ENCODE peak calls at places on chromosomes 5 and 9, in four cellular contexts. W, O, N and C are unnamed samples.

GRCh38 chr9:78791779-78792178 is 494.9 kb downstream of the PSAT1 start:
- DNase-seq in O (no peak), N (no peak), W (no peak), C (no peak)

GRCh38 chr5:2582507-2582906 is 169.0 kb downstream of the IRX2 start:
- DNase-seq in O (no peak), N (no peak), W (no peak), C (no peak)

GRCh38 chr9:105328872-105329728 is 84.6 kb downstream of the SLC44A1 start:
- DNase-seq in W (no peak), N (no peak), O (no peak), C (no peak)

GRCh38 chr9:3879731-3880493 is 354.1 kb upstream of the RFX3 start:
- DNase-seq in O (no peak), N (no peak), W (no peak), C (no peak)

GRCh38 chr9:4359016-4359415 is 59.1 kb upstream of the GLIS3 start:
- DNase-seq in W (no peak), N (no peak), O (no peak), C (no peak)

GRCh38 chr9:110546411-110546871 is 33.1 kb downstream of the SVEP1 start:
- DNase-seq in N (no peak), O (no peak), W (no peak), C (peak)

GRCh38 chr9:125758986-125759811 is 12.0 kb downstream of the PBX3 start:
- DNase-seq in N (no peak), O (no peak), W (peak), C (peak)

GRCh38 chr9:3403315-3403714 is 122.5 kb downstream of the RFX3 start:
- DNase-seq in W (no peak), O (no peak), N (no peak), C (no peak)

GRCh38 chr5:176870110-176870591 is 29.0 kb downstream of the HK3 start:
- DNase-seq in W (peak), O (peak), N (peak), C (peak)

GRCh38 chr5:179264641-179265528 is 80.4 kb downstream of the ADAMTS2 start:
- DNase-seq in O (no peak), W (no peak), N (no peak), C (no peak)

GRCh38 chr5:145072880-145073279 is 762.3 kb downstream of the PRELID2 start:
- DNase-seq in O (peak), N (no peak), W (no peak), C (no peak)

GRCh38 chr9:124735121-124735520 is 36.0 kb downstream of the NR6A1 start:
- DNase-seq in W (peak), N (no peak), O (no peak), C (peak)

GRCh38 chr9:98897745-98898144 is 46.0 kb upstream of the COL15A1 start:
- DNase-seq in O (no peak), N (no peak), W (no peak), C (peak)

GRCh38 chr9:37262410-37262809 is 142.0 kb downstream of the ZCCHC7 start:
- DNase-seq in N (no peak), O (no peak), W (peak), C (no peak)

GRCh38 chr5:126846344-126846743 is 69.4 kb downstream of the LMNB1 start:
- DNase-seq in W (no peak), O (no peak), N (no peak), C (no peak)

GRCh38 chr5:143714629-143715028 is 97.3 kb upstream of the HMHB1 start:
- DNase-seq in W (peak), O (no peak), N (no peak), C (peak)

GRCh38 chr9:122453677-122454135 is 24.0 kb downstream of the OR1J1 start:
- DNase-seq in O (no peak), N (no peak), W (no peak), C (no peak)

GRCh38 chr5:179326176-179326997 is 18.9 kb downstream of the ADAMTS2 start:
- DNase-seq in N (no peak), W (peak), O (no peak), C (no peak)

GRCh38 chr9:132694144-132694543 is 23.9 kb downstream of the GTF3C4 start:
- DNase-seq in O (no peak), W (no peak), N (no peak), C (peak)

GRCh38 chr5:174596429-174596828 is 128.0 kb upstream of the MSX2 start:
- DNase-seq in O (no peak), N (no peak), W (peak), C (no peak)

GRCh38 chr5:177536386-177536785 is 18.0 kb downstream of the FAM193B start:
- DNase-seq in O (no peak), N (no peak), W (no peak), C (no peak)

GRCh38 chr9:21831841-21832509 is 29.5 kb downstream of the MTAP start:
- DNase-seq in N (no peak), O (no peak), W (peak), C (peak)

GRCh38 chr9:133487331-133487725 is 8.4 kb upstream of the SLC2A6 start:
- DNase-seq in W (no peak), N (no peak), O (no peak), C (no peak)

GRCh38 chr9:130658893-130659698 is 5.3 kb upstream of the PRDM12 start:
- DNase-seq in N (no peak), W (no peak), O (no peak), C (no peak)

GRCh38 chr9:97934321-97935115 is 3.5 kb downstream of the HEMGN start:
- DNase-seq in O (no peak), N (no peak), W (no peak), C (no peak)

GRCh38 chr5:170297589-170298462 is at the start of gene LCP2:
- DNase-seq in N (no peak), O (no peak), W (no peak), C (no peak)

GRCh38 chr9:120348951-120349429 is 231.0 kb downstream of the CDK5RAP2 start:
- DNase-seq in W (peak), O (peak), N (peak), C (peak)

GRCh38 chr9:132079391-132080071 is at the start of gene MED27:
- DNase-seq in N (peak), O (peak), W (peak), C (peak)

GRCh38 chr5:106262395-106262794 is 1408.3 kb downstream of the EFNA5 start:
- DNase-seq in N (no peak), O (no peak), W (no peak), C (no peak)

GRCh38 chr5:174520420-174521396 is 203.7 kb upstream of the MSX2 start:
- DNase-seq in O (peak), W (no peak), N (peak), C (peak)

GRCh38 chr5:71596169-71596568 is 9.0 kb downstream of the MCCC2 start:
- DNase-seq in N (no peak), W (no peak), O (no peak), C (peak)

GRCh38 chr5:134365604-134366003 is 1.4 kb downstream of the CDKL3 start:
- DNase-seq in O (no peak), N (no peak), W (no peak), C (no peak)

GRCh38 chr5:134371834-134372340 is 518 bp downstream of the UBE2B start:
- DNase-seq in O (peak), N (peak), W (peak), C (peak)

GRCh38 chr5:134370871-134371833 is at the start of gene UBE2B:
- DNase-seq in N (peak), W (peak), O (peak), C (peak)

GRCh38 chr5:134374234-134374633 is 2.9 kb downstream of the UBE2B start:
- DNase-seq in W (peak), N (no peak), O (no peak), C (no peak)

DNA sequence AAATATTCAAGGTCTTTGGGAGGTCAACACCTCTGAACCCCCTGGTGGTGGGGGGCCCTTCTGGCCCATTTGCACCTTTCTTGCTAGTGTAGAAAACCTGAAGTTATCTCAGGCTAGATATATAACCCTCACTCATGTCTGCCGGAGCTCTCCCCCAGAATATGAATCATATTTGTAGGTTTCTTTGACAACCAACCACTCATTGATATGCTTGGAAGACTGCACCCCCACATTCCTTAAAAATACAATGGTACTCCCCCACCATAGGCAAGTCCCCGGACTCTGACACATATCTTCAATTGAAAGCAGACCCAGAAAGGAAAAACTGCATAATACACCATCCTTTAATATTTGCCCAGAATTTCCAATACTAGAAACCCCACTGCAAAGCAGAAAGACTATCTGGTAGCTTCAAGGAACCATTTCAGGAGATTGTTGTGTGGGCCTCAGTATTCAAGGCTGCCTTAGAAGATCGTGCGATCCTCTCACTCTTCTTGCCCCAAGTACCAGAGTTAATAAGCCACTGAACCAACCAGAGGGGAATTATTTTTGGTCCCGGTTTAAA is 981 bp upstream of the UBE2B start:
- DNase-seq in N (no peak), W (no peak), O (no peak), C (no peak)
- H2BK12ac ChIP-seq in N (peak), W (no peak), O (no peak), C (no peak)

GRCh38 chr5:94461131-94461530 is 157.3 kb downstream of the KIAA0825 start:
- DNase-seq in W (no peak), O (no peak), N (no peak), C (no peak)

GRCh38 chr5:94463739-94464138 is 154.7 kb downstream of the KIAA0825 start:
- DNase-seq in N (no peak), W (no peak), O (no peak), C (no peak)

GRCh38 chr5:94459915-94460314 is 158.5 kb downstream of the KIAA0825 start:
- DNase-seq in O (no peak), N (no peak), W (no peak), C (no peak)

DNA sequence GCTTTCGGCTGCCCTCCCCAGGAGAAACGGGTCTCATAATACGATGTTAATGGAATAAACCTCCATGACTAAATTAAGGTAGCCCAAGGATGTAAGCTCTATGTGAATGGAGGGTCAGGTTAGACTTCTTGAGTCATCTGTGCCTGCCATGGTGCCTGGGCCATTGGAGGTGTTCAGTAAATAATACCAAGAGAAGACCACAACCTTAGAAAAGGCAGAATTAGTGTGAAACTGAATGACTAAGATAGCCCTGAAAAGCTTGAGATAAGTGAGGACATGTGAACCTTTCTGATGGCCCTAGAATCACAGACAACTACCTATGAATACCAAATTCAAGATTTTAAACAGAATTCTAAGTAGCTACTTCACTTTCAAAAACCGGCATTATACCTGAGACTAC is 160.6 kb downstream of the KIAA0825 start:
- DNase-seq in N (no peak), W (no peak), O (no peak), C (no peak)
- H3K23ac ChIP-seq in N (no peak), W (no peak), O (no peak), C (no peak)

DNA sequence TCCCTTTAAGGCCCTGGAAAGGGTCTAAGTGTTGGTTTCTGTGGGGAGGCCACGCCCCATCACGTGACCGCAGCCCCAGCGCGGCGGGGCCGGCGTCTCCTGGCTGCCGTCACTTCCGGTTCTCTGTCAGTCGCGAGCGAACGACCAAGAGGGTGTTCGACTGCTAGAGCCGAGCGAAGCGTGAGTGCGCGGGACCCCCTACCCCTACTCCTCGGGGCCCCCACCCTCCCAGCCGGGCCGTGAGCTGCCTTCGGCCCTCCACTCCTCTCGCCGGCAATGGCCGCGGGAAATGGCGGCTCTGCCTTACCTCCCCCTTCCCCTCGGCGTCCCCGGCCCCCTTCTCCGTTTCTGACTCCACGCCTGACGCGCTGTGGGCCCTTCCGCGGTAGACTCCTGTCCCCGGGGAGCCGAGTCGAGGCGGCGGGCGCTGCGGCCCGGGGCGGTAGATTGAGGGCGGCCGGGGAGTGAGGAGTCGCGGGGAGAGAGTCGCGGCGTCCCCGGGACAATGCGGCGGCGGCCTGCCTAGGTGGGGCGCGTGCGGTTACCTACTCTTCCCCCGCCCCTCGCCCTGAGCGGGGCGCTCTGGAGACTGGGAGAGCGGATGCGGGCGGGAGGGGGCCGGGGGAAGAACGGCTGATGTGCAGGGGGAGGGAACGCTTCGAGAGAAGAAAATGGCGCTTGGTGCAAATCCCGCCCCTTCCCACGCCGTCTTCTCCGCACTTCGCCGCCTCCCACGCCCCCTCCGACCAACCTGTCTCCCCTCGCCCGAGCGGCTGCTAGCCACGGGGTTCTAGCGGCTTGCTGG is at the start of gene SUB1:
- DNase-seq in N (peak), W (peak), O (peak), C (peak)
- H2BK12ac ChIP-seq in N (peak), W (peak), O (no peak), C (no peak)

GRCh38 chr5:180809403-180810209 is 7.0 kb upstream of the MGAT1 start:
- DNase-seq in O (peak), N (no peak), W (peak), C (peak)
- H3K23ac ChIP-seq in O (peak), N (no peak), W (no peak), C (no peak)

DNA sequence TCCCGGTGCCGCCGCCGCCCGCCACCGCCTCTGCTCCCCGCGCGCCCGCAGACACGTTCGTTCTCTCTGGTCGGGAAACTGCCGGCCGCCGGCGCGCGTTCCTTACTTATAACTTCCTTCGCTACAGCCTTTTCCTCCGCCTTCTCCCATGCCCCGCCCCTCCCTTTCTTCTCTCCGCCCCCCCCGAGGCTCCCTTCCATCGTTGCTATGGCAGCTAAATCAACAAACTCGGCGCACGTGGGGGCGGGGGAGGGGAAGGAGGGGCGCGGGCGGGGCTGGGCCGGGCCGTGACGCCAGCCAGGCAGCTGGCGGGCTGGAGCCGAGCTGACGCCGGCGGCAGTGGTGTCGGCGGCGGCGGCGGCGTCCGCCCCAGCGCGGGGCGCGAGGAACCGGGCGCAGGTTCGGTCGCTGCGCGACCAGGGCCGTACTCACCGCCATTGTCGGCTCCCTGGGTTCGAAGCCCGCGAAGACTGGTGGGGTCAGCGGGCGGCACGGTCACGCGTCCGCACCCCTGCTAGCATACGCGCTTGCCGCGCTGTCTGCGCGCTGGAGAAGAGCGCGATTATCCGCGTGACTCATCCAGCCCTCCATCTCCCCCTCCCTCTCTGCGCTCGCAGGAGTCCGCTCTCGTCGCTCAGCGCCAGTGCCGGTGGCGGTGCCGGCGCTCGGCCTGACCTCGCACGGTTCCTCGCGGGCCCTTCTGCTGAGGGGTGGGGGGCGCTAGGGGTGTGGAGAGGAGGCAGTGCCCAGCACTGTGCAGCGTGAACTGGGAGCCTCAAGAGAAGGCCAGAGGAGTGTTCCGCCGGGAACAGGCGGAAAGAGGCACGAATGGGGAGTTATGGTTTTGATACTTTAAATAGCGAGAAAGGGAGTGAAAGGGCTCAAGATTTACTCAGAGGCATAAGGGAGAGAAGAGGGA is at the start of gene KLF4:
- DNase-seq in N (peak), O (peak), W (peak), C (peak)
- H2BK12ac ChIP-seq in N (peak), O (no peak), W (peak), C (peak)

GRCh38 chr5:115209279-115209678 is 39.6 kb upstream of the TRIM36 start:
- DNase-seq in W (peak), O (no peak), N (no peak), C (peak)

GRCh38 chr5:115214541-115214940 is 44.8 kb upstream of the TRIM36 start:
- DNase-seq in O (no peak), N (no peak), W (peak), C (no peak)
- H3K23ac ChIP-seq in O (no peak), N (no peak), W (no peak), C (no peak)